ENCODE peak calls at places on chromosomes 16 and 17, in six cellular contexts. V, T, S, D, U and Z are unnamed samples. For H3K36me3, the result is how much of the 10 kb centered on the place peaks cover.

GRCh38 chr17:43880420-43880991 is 26.8 kb downstream of the MPP2 start:
- DNase-seq in U (no peak), S (no peak), V (peak), T (peak), D (peak), Z (peak)

GRCh38 chr16:51766739-51767138 is 615.7 kb upstream of the SALL1 start:
- DNase-seq in U (no peak), V (no peak), S (no peak), D (no peak), T (no peak), Z (no peak)

GRCh38 chr17:34997355-34997862 is 17.1 kb downstream of the LIG3 start:
- DNase-seq in V (peak), S (no peak), T (peak), U (peak), D (peak), Z (no peak)

GRCh38 chr16:76574651-76575050 is 297.4 kb downstream of the CNTNAP4 start:
- DNase-seq in T (no peak), V (peak), U (no peak), D (no peak), S (no peak), Z (no peak)

GRCh38 chr16:17520567-17520966 is 49.8 kb upstream of the XYLT1 start:
- DNase-seq in V (no peak), D (no peak), T (no peak), U (no peak), S (no peak), Z (no peak)

GRCh38 chr17:33335491-33336173 is 42.5 kb upstream of the ASIC2 start:
- DNase-seq in T (no peak), S (no peak), D (no peak), U (no peak), V (no peak), Z (no peak)

GRCh38 chr16:77690416-77690815 is 31.9 kb upstream of the NUDT7 start:
- DNase-seq in T (no peak), D (no peak), V (no peak), U (no peak), S (no peak), Z (no peak)

GRCh38 chr16:57123969-57124674 is 31.7 kb downstream of the CPNE2 start:
- DNase-seq in D (no peak), T (no peak), S (no peak), U (no peak), V (no peak), Z (no peak)

GRCh38 chr16:77213542-77214108 is 14.4 kb downstream of the SYCE1L start:
- DNase-seq in S (no peak), V (peak), T (no peak), U (peak), D (no peak), Z (no peak)

GRCh38 chr16:46996952-46997458 is 23.5 kb upstream of the DNAJA2 start:
- DNase-seq in U (no peak), D (no peak), T (no peak), S (no peak), V (no peak), Z (no peak)

GRCh38 chr17:17198281-17198680 is 7.9 kb downstream of the PLD6 start:
- DNase-seq in V (no peak), T (no peak), S (no peak), U (no peak), D (no peak), Z (no peak)

GRCh38 chr17:27293359-27293897 is 486 bp upstream of the WSB1 start:
- DNase-seq in U (peak), V (no peak), D (no peak), T (no peak), S (no peak), Z (peak)

GRCh38 chr16:15524966-15525365 is 90.6 kb downstream of the BMERB1 start:
- DNase-seq in D (no peak), V (no peak), U (no peak), S (no peak), T (no peak), Z (no peak)

GRCh38 chr17:12765544-12765943 is 23.8 kb upstream of the ARHGAP44 start:
- DNase-seq in U (peak), S (no peak), V (peak), T (no peak), D (peak), Z (no peak)

GRCh38 chr17:40901981-40902862 is 17.2 kb upstream of the KRT20 start:
- DNase-seq in S (no peak), V (peak), D (peak), T (no peak), U (no peak), Z (no peak)

GRCh38 chr17:73098919-73099318 is 6.4 kb upstream of the SLC39A11 start:
- DNase-seq in V (no peak), U (no peak), D (no peak), S (no peak), T (no peak), Z (no peak)

GRCh38 chr16:75263963-75264445 is 12.6 kb upstream of the BCAR1 start:
- DNase-seq in D (peak), U (peak), T (no peak), V (peak), S (no peak), Z (no peak)

GRCh38 chr16:52283018-52283417 is 263.9 kb downstream of the TOX3 start:
- DNase-seq in T (no peak), V (no peak), D (no peak), S (no peak), U (no peak), Z (no peak)

GRCh38 chr17:36602924-36603384 is 1.6 kb downstream of the MRM1 start:
- DNase-seq in D (peak), U (no peak), V (peak), T (peak), S (peak), Z (peak)

GRCh38 chr17:67514998-67515397 is 137.9 kb downstream of the PITPNC1 start:
- DNase-seq in T (peak), U (no peak), D (no peak), S (no peak), V (no peak), Z (no peak)

DNA sequence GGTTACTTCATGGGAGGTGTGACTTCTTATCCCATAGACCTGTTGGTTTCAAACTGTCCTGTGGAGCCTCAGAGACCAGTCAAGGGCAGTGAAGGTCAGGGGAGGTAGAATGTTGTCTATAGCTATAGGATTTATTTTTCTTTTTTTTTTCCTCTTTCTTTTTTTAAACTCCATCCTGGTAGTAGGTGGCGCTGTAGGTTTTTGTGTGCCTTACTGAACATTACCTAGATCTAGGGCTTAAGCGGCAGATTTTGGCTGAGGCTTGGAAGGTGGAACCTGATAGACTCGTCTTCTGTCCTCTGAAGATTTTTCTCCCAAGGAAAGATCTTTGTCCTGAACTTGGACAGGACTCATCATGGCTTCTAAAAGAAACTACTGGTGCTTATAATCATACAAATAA is 8.2 kb upstream of the LASP1NB start:
- DNase-seq in V (peak), T (no peak), D (peak), U (no peak), S (no peak), Z (no peak)
- H3K27ac ChIP-seq in V (no peak), T (no peak), D (no peak), U (no peak), S (no peak), Z (no peak)

DNA sequence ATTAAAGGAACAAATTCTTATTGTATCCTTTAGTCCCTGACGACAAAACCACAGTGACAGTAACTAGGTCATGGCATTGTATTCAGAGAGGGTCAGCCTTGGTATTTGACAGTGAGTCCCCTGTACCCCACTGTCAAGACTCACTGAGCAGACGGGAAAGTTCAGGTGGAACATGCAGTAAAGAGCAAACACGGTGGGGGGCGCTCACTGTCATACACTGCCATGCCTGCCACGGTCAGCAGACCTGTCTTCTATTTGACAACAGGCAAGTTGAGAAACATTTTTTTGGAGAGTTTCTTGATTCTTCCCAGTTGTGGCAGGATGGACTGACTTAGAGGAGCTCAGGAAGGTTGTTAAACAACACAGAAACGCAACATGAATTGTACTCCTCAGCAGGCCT is 681.6 kb downstream of the KCNJ18 start:
- DNase-seq in S (no peak), D (no peak), V (no peak), U (no peak), T (no peak), Z (no peak)
- H3K36me3 ChIP-seq in S (under half), D (under half), V (under half), U (under half), T (under half), Z (under half)

DNA sequence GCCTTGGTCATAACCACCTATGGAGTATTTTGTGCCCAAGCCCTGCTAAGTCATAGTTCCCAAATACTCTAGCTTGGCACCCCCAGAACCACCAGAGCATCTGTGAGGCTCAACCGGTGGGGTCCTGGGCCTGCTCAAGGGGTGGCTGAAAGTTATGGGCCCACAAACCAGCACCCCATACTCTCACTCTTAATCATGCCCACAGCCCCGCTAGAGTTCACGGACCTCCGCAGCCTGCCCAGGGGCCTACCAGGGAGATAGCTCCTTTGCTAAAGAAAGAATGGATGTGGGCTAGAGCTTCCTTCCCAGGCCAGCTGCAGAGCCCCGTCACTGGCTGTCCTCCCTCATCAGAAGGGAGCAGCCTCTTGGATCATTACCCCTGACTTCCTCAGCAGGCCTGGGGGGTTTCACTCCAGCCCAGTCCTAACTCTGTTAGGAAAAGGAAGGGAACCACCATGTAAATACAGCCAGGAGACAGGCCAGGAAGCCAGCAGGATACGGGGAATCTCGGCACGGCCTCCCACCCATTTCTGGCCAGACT is 1.4 kb downstream of the GIT1 start:
- DNase-seq in D (no peak), S (no peak), T (no peak), V (no peak), U (no peak), Z (no peak)
- H3K27ac ChIP-seq in D (peak), S (peak), T (peak), V (no peak), U (peak), Z (peak)

GRCh38 chr16:87839542-87840461 is 29.5 kb downstream of the SLC7A5 start:
- DNase-seq in U (no peak), V (no peak), D (no peak), T (no peak), S (no peak), Z (no peak)
- H3K36me3 ChIP-seq in U (under half), V (under half), D (under half), T (under half), S (under half), Z (under half)

GRCh38 chr17:61323015-61323379 is 76.6 kb upstream of the TBX2 start:
- DNase-seq in D (no peak), U (no peak), T (no peak), S (no peak), V (no peak), Z (no peak)

GRCh38 chr17:61324540-61324868 is 75.1 kb upstream of the TBX2 start:
- DNase-seq in S (no peak), D (no peak), V (peak), T (no peak), U (no peak), Z (no peak)

GRCh38 chr17:61322316-61323014 is 77.2 kb upstream of the TBX2 start:
- DNase-seq in U (no peak), D (no peak), V (no peak), T (no peak), S (no peak), Z (no peak)

GRCh38 chr17:61325382-61326073 is 74.1 kb upstream of the TBX2 start:
- DNase-seq in D (no peak), V (peak), U (no peak), S (no peak), T (no peak), Z (no peak)

DNA sequence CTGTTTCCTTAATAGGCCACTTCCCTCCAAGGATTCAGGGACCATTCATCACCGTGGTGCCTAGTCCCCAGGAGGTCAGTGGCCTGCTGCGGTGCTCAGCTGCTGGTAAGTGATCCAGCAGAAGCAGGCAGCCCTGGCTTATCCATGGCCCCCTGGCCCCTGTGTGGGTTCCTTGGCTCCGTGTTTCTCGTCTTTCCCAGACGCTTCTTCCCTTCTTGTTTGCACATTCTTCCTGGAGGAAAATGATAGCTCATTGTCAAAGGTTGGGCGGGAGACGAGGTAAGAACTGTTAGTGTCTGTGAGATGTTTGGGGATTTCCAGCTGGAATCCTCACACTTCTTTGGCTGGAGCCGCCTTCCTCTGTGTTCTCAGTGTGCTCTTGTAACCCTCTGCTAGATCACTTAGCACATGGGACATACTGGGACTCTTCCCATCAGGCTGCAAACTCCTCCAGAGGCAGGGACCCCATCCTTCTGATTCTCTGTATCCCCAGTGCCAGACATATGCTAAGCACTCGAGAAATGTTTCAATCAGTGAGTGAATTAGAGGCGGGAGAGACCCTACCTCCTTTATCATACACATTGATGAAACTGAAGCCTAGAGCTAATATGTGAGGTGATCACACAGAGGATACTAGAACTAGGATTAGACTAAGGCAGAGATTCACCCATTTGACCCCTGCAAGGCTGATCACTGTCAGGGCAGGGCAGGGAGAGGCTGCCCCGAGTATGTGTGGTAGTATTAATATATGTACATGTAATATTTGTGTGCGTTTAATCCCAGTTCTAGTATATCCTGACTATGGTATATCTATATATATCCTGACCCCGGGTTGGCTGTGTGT is 75.7 kb upstream of the TBX2 start:
- DNase-seq in T (no peak), D (no peak), U (no peak), V (no peak), S (no peak), Z (no peak)
- H3K27ac ChIP-seq in T (no peak), D (no peak), U (peak), V (no peak), S (no peak), Z (no peak)

GRCh38 chr17:28661635-28662526 is at the start of the genes SDF2 and SUPT6H:
- DNase-seq in S (peak), U (peak), V (peak), T (peak), D (peak), Z (peak)

GRCh38 chr17:28662527-28662829 is 473 bp downstream of the SUPT6H start:
- DNase-seq in T (no peak), S (no peak), U (no peak), D (no peak), V (no peak), Z (no peak)

GRCh38 chr17:28667870-28668269 is 5.9 kb downstream of the SUPT6H start:
- DNase-seq in U (no peak), V (no peak), T (no peak), S (no peak), D (no peak), Z (no peak)

GRCh38 chr17:28665994-28666393 is 4.0 kb downstream of the SUPT6H start:
- DNase-seq in T (no peak), S (no peak), D (no peak), V (no peak), U (no peak), Z (no peak)

GRCh38 chr17:28663723-28664122 is 1.7 kb downstream of the SUPT6H start:
- DNase-seq in U (no peak), V (no peak), T (no peak), S (no peak), D (no peak), Z (no peak)
- H3K36me3 ChIP-seq in U (under half), V (under half), T (under half), S (under half), D (under half), Z (under half)

GRCh38 chr17:75352079-75352569 is 53.4 kb downstream of the GRB2 start:
- DNase-seq in T (peak), U (no peak), D (no peak), S (no peak), V (no peak), Z (no peak)
- H3K27ac ChIP-seq in T (peak), U (peak), D (no peak), S (no peak), V (no peak), Z (no peak)

GRCh38 chr16:676565-677297 is 1.3 kb downstream of the RHBDL1 start:
- DNase-seq in U (no peak), D (peak), V (no peak), S (no peak), T (no peak), Z (no peak)
- H3K36me3 ChIP-seq in U (under half), D (under half), V (under half), S (under half), T (under half), Z (under half)

GRCh38 chr17:4187076-4187475 is 44.1 kb downstream of the CYB5D2 start:
- DNase-seq in U (no peak), S (no peak), T (no peak), D (no peak), V (no peak), Z (no peak)
- H3K27ac ChIP-seq in U (no peak), S (no peak), T (no peak), D (no peak), V (no peak), Z (no peak)